ENCODE peak calls at places on chromosomes 2 and 18, in eight cellular contexts. One of them, this sample, is unnamed.

GRCh38 chr2:217360781-217361485 is 501.1 kb upstream of the TNP1 start:
- DNase-seq in SK-MEL-5: no peak
- DNase-seq in IMR-90: peak; percentile 89
- DNase-seq in activated CD4-positive, alpha-beta T cell treated with anti-CD3 and anti-CD28 coated beads, Interleukin-2, amount 50 U/mL, for 1 hour: no peak
- DNase-seq in C1 segment of cervical spinal cord: no peak
- DNase-seq in naive thymus-derived CD8-positive, alpha-beta T cell: no peak
- DNase-seq in A172: peak; percentile 93
- DNase-seq in fibroblast of villous mesenchyme: peak; percentile 65
- DNase-seq in this sample: peak; percentile 90

GRCh38 chr18:80246656-80247402 is 485 bp downstream of the PARD6G start:
- DNase-seq in SK-MEL-5: peak; percentile 28
- DNase-seq in IMR-90: no peak
- DNase-seq in activated CD4-positive, alpha-beta T cell treated with anti-CD3 and anti-CD28 coated beads, Interleukin-2, amount 50 U/mL, for 1 hour: peak; percentile 10
- DNase-seq in C1 segment of cervical spinal cord: no peak
- DNase-seq in naive thymus-derived CD8-positive, alpha-beta T cell: no peak
- DNase-seq in A172: no peak
- DNase-seq in fibroblast of villous mesenchyme: peak; percentile 6
- DNase-seq in this sample: no peak

GRCh38 chr2:146041291-146041868 is 1521.5 kb upstream of the ZEB2 start:
- DNase-seq in SK-MEL-5: no peak
- DNase-seq in IMR-90: no peak
- DNase-seq in activated CD4-positive, alpha-beta T cell treated with anti-CD3 and anti-CD28 coated beads, Interleukin-2, amount 50 U/mL, for 1 hour: no peak
- DNase-seq in C1 segment of cervical spinal cord: no peak
- DNase-seq in naive thymus-derived CD8-positive, alpha-beta T cell: no peak
- DNase-seq in A172: no peak
- DNase-seq in fibroblast of villous mesenchyme: no peak
- DNase-seq in this sample: no peak

GRCh38 chr2:128373346-128374000 is 54.8 kb upstream of the HS6ST1 start:
- DNase-seq in SK-MEL-5: no peak
- DNase-seq in IMR-90: no peak
- DNase-seq in activated CD4-positive, alpha-beta T cell treated with anti-CD3 and anti-CD28 coated beads, Interleukin-2, amount 50 U/mL, for 1 hour: no peak
- DNase-seq in C1 segment of cervical spinal cord: no peak
- DNase-seq in naive thymus-derived CD8-positive, alpha-beta T cell: no peak
- DNase-seq in A172: no peak
- DNase-seq in fibroblast of villous mesenchyme: no peak
- DNase-seq in this sample: no peak

GRCh38 chr2:141899740-141900139 is 231.1 kb downstream of the LRP1B start:
- DNase-seq in SK-MEL-5: no peak
- DNase-seq in IMR-90: no peak
- DNase-seq in activated CD4-positive, alpha-beta T cell treated with anti-CD3 and anti-CD28 coated beads, Interleukin-2, amount 50 U/mL, for 1 hour: no peak
- DNase-seq in C1 segment of cervical spinal cord: no peak
- DNase-seq in naive thymus-derived CD8-positive, alpha-beta T cell: no peak
- DNase-seq in A172: no peak
- DNase-seq in fibroblast of villous mesenchyme: no peak
- DNase-seq in this sample: no peak

GRCh38 chr2:240852671-240853314 is 15.8 kb upstream of the AGXT start:
- DNase-seq in SK-MEL-5: no peak
- DNase-seq in IMR-90: no peak
- DNase-seq in activated CD4-positive, alpha-beta T cell treated with anti-CD3 and anti-CD28 coated beads, Interleukin-2, amount 50 U/mL, for 1 hour: no peak
- DNase-seq in C1 segment of cervical spinal cord: no peak
- DNase-seq in naive thymus-derived CD8-positive, alpha-beta T cell: no peak
- DNase-seq in A172: no peak
- DNase-seq in fibroblast of villous mesenchyme: no peak
- DNase-seq in this sample: no peak

GRCh38 chr2:214379227-214379626 is 31.6 kb upstream of the VWC2L start:
- DNase-seq in SK-MEL-5: no peak
- DNase-seq in IMR-90: peak; percentile 4
- DNase-seq in activated CD4-positive, alpha-beta T cell treated with anti-CD3 and anti-CD28 coated beads, Interleukin-2, amount 50 U/mL, for 1 hour: no peak
- DNase-seq in C1 segment of cervical spinal cord: no peak
- DNase-seq in naive thymus-derived CD8-positive, alpha-beta T cell: no peak
- DNase-seq in A172: no peak
- DNase-seq in fibroblast of villous mesenchyme: no peak
- DNase-seq in this sample: no peak

GRCh38 chr2:197453914-197454398 is 604 bp downstream of the COQ10B start:
- DNase-seq in SK-MEL-5: peak; percentile 90
- DNase-seq in IMR-90: peak; percentile 96
- DNase-seq in activated CD4-positive, alpha-beta T cell treated with anti-CD3 and anti-CD28 coated beads, Interleukin-2, amount 50 U/mL, for 1 hour: no peak
- DNase-seq in C1 segment of cervical spinal cord: no peak
- DNase-seq in naive thymus-derived CD8-positive, alpha-beta T cell: no peak
- DNase-seq in A172: peak; percentile 94
- DNase-seq in fibroblast of villous mesenchyme: peak; percentile 96
- DNase-seq in this sample: peak; percentile 88

GRCh38 chr18:60452424-60452823 is 79.8 kb upstream of the MC4R start:
- DNase-seq in SK-MEL-5: no peak
- DNase-seq in IMR-90: peak; percentile 3
- DNase-seq in activated CD4-positive, alpha-beta T cell treated with anti-CD3 and anti-CD28 coated beads, Interleukin-2, amount 50 U/mL, for 1 hour: no peak
- DNase-seq in C1 segment of cervical spinal cord: no peak
- DNase-seq in naive thymus-derived CD8-positive, alpha-beta T cell: no peak
- DNase-seq in A172: peak; percentile 42
- DNase-seq in fibroblast of villous mesenchyme: no peak
- DNase-seq in this sample: peak; percentile 84

GRCh38 chr2:238169708-238170251 is 11.0 kb downstream of the ERFE start:
- DNase-seq in SK-MEL-5: no peak
- DNase-seq in IMR-90: peak; percentile 98
- DNase-seq in activated CD4-positive, alpha-beta T cell treated with anti-CD3 and anti-CD28 coated beads, Interleukin-2, amount 50 U/mL, for 1 hour: no peak
- DNase-seq in C1 segment of cervical spinal cord: peak; percentile 26
- DNase-seq in naive thymus-derived CD8-positive, alpha-beta T cell: no peak
- DNase-seq in A172: peak; percentile 88
- DNase-seq in fibroblast of villous mesenchyme: peak; percentile 94
- DNase-seq in this sample: no peak

GRCh38 chr2:236626391-236627150 is 56.9 kb downstream of the ACKR3 start:
- DNase-seq in SK-MEL-5: peak; percentile 5
- DNase-seq in IMR-90: no peak
- DNase-seq in activated CD4-positive, alpha-beta T cell treated with anti-CD3 and anti-CD28 coated beads, Interleukin-2, amount 50 U/mL, for 1 hour: no peak
- DNase-seq in C1 segment of cervical spinal cord: no peak
- DNase-seq in naive thymus-derived CD8-positive, alpha-beta T cell: no peak
- DNase-seq in A172: no peak
- DNase-seq in fibroblast of villous mesenchyme: no peak
- DNase-seq in this sample: no peak